ENCODE peak calls at places on chromosomes 7 and 10, in five cellular contexts. P, T, R, G and V are unnamed samples.

GRCh38 chr7:64934478-64934877 is 31.4 kb downstream of the ZNF273 start:
- DNase-seq in T (no peak), G (no peak), P (no peak), R (no peak), V (no peak)

GRCh38 chr10:26755443-26755903 is 58.0 kb downstream of the PDSS1 start:
- DNase-seq in P (peak), R (no peak), G (no peak), T (peak), V (peak)

GRCh38 chr7:150451097-150451793 is 815 bp downstream of the GIMAP8 start:
- DNase-seq in G (no peak), R (no peak), P (no peak), T (peak), V (no peak)

GRCh38 chr10:45440511-45441062 is 66.6 kb downstream of the ALOX5 start:
- DNase-seq in P (no peak), T (no peak), R (no peak), G (no peak), V (no peak)

GRCh38 chr10:13690281-13690825 is 103.6 kb downstream of the PRPF18 start:
- DNase-seq in P (no peak), R (no peak), T (no peak), G (no peak), V (no peak)

GRCh38 chr7:31811650-31812461 is 124.8 kb downstream of the PPP1R17 start:
- DNase-seq in T (peak), R (no peak), G (no peak), P (no peak), V (no peak)

GRCh38 chr7:1650363-1651030 is 19.6 kb upstream of the ELFN1 start:
- DNase-seq in G (no peak), T (no peak), P (no peak), R (no peak), V (no peak)

GRCh38 chr7:74220229-74220628 is 10.4 kb downstream of the LAT2 start:
- DNase-seq in P (no peak), G (no peak), T (no peak), R (no peak), V (no peak)

GRCh38 chr10:77296534-77297369 is 340.9 kb downstream of the KCNMA1 start:
- DNase-seq in R (no peak), P (no peak), T (no peak), G (no peak), V (no peak)

GRCh38 chr10:91410638-91411367 is 659 bp downstream of the HECTD2 start:
- DNase-seq in P (peak), G (no peak), R (no peak), T (no peak), V (no peak)

GRCh38 chr10:67923551-67923950 is 39.1 kb downstream of the SIRT1 start:
- DNase-seq in P (no peak), G (no peak), T (no peak), R (no peak), V (no peak)

GRCh38 chr7:38068461-38068860 is 109.6 kb upstream of the STARD3NL start:
- DNase-seq in P (no peak), R (no peak), T (no peak), G (no peak), V (no peak)

GRCh38 chr10:3740157-3740871 is 44.7 kb downstream of the KLF6 start:
- DNase-seq in R (no peak), T (no peak), G (peak), P (peak), V (peak)

GRCh38 chr7:37476881-37477280 is 28.2 kb upstream of the ELMO1 start:
- DNase-seq in G (no peak), T (no peak), P (no peak), R (no peak), V (no peak)

GRCh38 chr7:13111230-13111629 is 423.8 kb downstream of the ARL4A start:
- DNase-seq in P (no peak), G (no peak), R (no peak), T (no peak), V (peak)

DNA sequence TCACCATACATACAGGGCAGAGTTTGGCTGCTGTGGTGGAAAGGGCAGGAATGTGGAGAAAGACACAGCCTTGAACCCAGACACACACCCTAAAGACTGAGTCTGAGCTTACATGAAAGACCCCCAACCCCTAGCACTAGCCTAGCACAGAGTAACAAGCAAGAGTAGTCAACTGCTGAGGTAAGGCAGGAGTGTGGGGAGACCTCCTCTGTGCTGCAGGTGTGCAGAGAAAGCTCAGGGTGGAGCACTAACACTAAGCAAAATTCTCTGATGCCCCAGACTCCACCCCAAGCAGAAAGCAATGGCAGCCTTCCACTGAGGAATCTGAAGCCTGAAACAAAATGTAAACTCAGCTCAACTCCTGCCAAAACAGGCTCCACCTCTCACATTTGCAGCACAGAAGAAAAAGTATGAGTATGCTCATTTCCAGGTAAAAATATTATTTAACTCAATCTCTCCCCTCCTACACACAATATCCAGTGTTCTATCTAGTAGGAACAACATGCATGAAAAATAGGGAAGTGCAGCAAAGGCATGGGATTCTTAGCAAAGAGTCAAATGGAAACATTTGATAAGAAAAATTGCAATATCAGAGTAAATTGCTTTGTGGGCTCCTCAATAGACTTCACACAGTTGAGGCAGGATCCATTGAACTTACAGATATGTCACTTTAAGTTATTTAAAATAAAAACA is 151.1 kb downstream of the ANK3 start:
- DNase-seq in T (peak), P (peak), G (no peak), R (peak), V (peak)
- H3K4me3 ChIP-seq in T (no peak), P (no peak), G (no peak), R (no peak), V (no peak)

GRCh38 chr10:84155521-84155920 is 16.2 kb downstream of the GHITM start:
- DNase-seq in T (no peak), P (no peak), R (no peak), G (no peak), V (no peak)
- TF ChIP-seq MAX in T (no peak), P (no peak), R (no peak), G (no peak), V (no peak)

GRCh38 chr7:53113424-53113823 is 78.0 kb downstream of the POM121L12 start:
- DNase-seq in P (no peak), T (no peak), R (no peak), G (no peak), V (no peak)
- TF ChIP-seq ZNF274 in P (no peak), T (no peak), R (no peak), G (no peak), V (no peak)

GRCh38 chr10:120979435-120980315 is 128.5 kb downstream of the WDR11 start:
- DNase-seq in R (no peak), T (no peak), G (peak), P (no peak), V (peak)
- H3K4me3 ChIP-seq in R (peak), T (no peak), G (peak), P (no peak), V (peak)